ENCODE peak calls at places on chromosomes 3 and 15, in six cellular contexts. F is neural progenitor cell, H is endothelial cell, N is colonic mucosa, U is AG09309, P is psoas muscle. A is an unnamed sample.

GRCh38 chr15:48802257-48802656 is 8.6 kb downstream of the CEP152 start:
- DNase-seq in H (no peak), N (no peak), U (no peak), F (no peak), P (no peak), A (no peak)

GRCh38 chr3:197926418-197926817 is 23.6 kb upstream of the RPL35A start:
- DNase-seq in H (peak), F (peak), P (no peak), N (no peak), U (no peak), A (no peak)

GRCh38 chr3:123105201-123106189 is 38.7 kb downstream of the PDIA5 start:
- DNase-seq in U (no peak), F (peak), P (no peak), H (no peak), N (no peak), A (no peak)

GRCh38 chr3:53082736-53083135 is 36.9 kb upstream of the SFMBT1 start:
- DNase-seq in U (no peak), H (no peak), N (no peak), F (no peak), P (no peak), A (no peak)

GRCh38 chr3:18645603-18646002 is 220.5 kb upstream of the SATB1 start:
- DNase-seq in U (no peak), P (no peak), F (no peak), H (no peak), N (no peak), A (no peak)

GRCh38 chr3:26011276-26011675 is 221.4 kb downstream of the OXSM start:
- DNase-seq in U (no peak), F (no peak), H (no peak), N (no peak), P (no peak), A (no peak)

GRCh38 chr15:57624730-57625129 is 33.0 kb downstream of the MYZAP start:
- DNase-seq in H (no peak), F (no peak), P (no peak), N (no peak), U (no peak), A (no peak)

GRCh38 chr15:62624541-62625399 is 417.8 kb upstream of the TPM1 start:
- DNase-seq in U (peak), F (peak), N (no peak), P (no peak), H (no peak), A (no peak)

GRCh38 chr3:195071011-195071728 is 199.8 kb downstream of the XXYLT1 start:
- DNase-seq in H (no peak), F (no peak), P (peak), N (no peak), U (no peak), A (no peak)

GRCh38 chr3:129936757-129937156 is 37.8 kb upstream of the TRH start:
- DNase-seq in P (no peak), F (peak), U (peak), H (no peak), N (peak), A (peak)

GRCh38 chr15:95176794-95177577 is 945.6 kb downstream of the MCTP2 start:
- DNase-seq in H (no peak), N (no peak), F (peak), P (no peak), U (no peak), A (no peak)

GRCh38 chr3:9553949-9554513 is 409 bp upstream of the LHFPL4 start:
- DNase-seq in U (no peak), P (no peak), H (no peak), F (peak), N (no peak), A (no peak)

GRCh38 chr15:44712108-44713005 is 1.0 kb downstream of the B2M start:
- DNase-seq in U (peak), F (no peak), P (peak), N (peak), H (no peak), A (peak)

GRCh38 chr3:195900426-195901355 is 7.7 kb downstream of the TNK2 start:
- DNase-seq in F (no peak), P (peak), U (no peak), N (no peak), H (no peak), A (no peak)

GRCh38 chr3:32257042-32257441 is 18.6 kb downstream of the CMTM8 start:
- DNase-seq in N (no peak), U (no peak), P (no peak), H (no peak), F (no peak), A (no peak)

GRCh38 chr3:192422321-192422997 is 304.9 kb downstream of the FGF12 start:
- DNase-seq in U (no peak), H (no peak), N (no peak), F (no peak), P (no peak), A (peak)

GRCh38 chr3:123871946-123872345 is 12.2 kb downstream of the MYLK start:
- DNase-seq in N (no peak), P (no peak), U (no peak), F (peak), H (no peak), A (peak)

GRCh38 chr15:92907229-92907628 is 7.1 kb downstream of the CHD2 start:
- DNase-seq in N (no peak), P (no peak), H (no peak), F (no peak), U (no peak), A (no peak)

DNA sequence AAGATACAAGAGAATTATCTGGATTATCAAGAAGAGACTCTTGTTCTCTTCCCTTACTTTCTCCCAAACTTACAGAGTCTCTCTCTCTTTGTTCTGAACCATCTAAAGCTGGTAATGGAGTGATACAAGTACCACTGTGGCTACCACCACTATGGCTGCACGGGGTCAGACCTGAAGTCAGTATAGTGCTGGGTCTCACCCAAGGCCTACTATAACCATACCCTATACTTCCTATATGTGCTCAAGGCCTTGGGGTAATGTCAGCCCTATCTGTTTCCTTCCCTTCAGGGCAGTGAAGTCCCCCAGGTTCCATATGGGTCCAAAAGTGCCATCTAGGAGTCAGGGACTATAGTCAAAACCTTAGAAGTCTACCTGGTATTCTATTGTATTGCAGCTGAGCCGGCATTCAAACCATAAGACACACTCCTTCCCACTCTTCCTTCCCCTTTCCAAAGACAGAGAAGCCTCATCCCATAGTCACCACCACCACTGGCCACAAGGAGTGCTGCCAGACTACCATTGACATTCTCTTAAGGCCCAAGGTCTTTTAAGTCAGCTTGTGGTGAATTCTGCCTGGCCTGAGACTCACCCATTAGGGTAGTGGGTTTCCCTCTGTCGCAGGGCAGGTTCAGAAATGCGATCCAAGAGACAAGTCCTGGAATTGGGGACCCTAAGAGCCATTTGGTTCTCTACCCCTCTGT is 615.0 kb upstream of the NECTIN3 start:
- DNase-seq in U (no peak), P (no peak), N (no peak), H (no peak), F (no peak), A (no peak)
- TF ChIP-seq CTCF in U (no peak), P (no peak), N (no peak), H (no peak), F (peak), A (no peak)

DNA sequence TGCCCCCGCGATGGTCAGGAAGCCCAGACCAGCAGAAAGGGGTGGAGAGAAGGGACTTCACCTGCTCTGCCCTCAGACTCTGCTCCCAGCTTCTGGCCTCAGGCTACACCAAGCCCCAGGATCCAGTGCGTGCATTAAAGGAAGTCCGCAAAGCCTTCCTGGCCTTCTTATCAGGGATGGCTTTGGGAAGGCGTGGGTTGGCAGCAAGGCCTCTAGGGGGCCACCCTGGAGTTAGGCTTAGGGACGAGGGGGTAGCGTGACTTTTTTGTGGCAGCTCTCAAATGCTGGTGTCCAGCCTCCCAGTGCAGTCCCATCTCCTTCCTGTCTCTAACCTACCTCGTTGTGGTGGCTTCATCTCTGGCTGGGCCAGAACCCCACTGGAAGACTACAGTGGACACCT is 18.9 kb upstream of the RPL29 start:
- DNase-seq in F (peak), P (no peak), U (no peak), N (no peak), H (peak), A (no peak)
- TF ChIP-seq CTCF in F (peak), P (no peak), U (peak), N (no peak), H (peak), A (peak)

DNA sequence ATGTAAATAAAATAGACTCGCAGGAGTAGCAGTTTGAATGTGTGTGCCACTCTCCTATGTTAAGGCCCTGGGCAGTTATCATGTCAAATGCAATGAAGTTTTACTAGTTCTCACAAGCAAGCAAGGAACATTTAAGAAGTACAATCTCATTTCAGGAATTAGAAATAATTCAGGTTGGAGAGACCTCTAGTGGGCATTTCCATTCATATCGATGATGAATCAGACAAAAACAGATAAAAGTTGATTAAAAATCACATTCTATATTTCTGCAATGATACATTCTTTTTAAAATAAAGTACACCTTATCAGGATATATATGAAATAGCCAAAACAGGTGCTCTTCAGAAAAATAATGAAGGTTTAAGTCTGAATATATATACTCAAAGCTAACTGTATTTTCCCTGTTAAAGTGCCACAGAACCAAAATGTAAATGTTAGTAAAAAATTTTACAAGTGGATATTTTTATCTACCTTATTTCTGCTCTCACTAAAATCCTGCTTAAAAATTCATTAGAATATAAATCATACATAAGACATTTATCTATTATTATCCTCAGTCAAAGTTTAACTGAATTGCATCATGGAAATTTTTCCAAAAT is 492.4 kb upstream of the FRG2C start:
- DNase-seq in H (no peak), N (no peak), U (peak), P (no peak), F (peak), A (no peak)
- TF ChIP-seq CTCF in H (peak), N (peak), U (peak), P (peak), F (peak), A (peak)

DNA sequence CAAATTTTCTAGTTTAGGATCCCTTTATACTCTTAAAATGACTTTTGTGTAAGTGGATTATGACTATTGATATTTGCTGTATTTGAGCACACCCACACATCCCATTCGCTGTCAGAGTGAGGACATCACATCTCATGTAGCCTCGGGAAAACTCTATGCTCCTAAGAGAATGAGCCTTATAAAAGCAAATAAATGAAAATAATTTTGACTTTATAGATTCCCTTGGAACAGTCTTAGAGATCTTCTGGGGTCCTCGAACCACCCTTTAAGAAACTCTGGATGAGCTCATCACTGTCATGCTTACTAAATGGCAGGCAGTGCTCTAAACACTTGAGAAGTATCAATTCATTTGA is 16.1 kb upstream of the EXOG start:
- DNase-seq in F (no peak), U (no peak), N (no peak), H (no peak), P (no peak), A (no peak)
- TF ChIP-seq CTCF in F (no peak), U (no peak), N (no peak), H (peak), P (no peak), A (no peak)

DNA sequence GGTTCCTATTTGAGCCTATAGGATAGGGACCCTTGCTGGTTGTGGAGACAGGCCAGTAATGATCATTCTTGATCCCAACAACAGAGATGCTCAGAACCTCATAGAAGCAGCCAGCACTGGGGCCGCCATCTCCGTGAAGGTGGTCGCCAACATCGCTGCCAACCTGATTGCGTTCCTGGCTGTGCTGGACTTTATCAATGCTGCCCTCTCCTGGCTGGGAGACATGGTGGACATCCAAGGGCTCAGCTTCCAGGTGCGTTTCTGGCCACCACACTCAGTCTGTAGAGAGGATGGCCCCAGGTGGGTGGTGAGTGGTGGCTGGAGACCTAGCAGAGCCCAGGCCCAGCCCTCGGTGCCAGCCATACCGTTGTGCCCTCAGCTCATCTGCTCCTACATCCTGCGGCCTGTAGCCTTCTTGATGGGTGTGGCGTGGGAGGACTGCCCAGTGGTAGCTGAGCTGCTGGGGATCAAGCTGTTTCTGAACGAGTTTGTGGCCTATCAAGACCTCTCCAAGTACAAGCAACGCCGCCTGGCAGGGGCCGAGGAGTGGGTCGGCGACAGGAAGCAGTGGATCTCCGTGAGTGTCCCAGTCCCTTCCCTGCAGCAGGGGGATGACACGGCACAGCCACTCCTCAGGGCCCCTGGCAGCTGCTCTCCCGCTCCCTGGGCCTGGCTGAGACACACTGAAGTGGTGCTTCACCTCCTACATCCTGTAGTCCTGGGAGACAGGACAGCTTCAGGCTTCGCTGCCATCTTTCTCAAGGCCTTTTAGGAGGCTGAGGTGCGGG is 46.5 kb upstream of the PDE8A start:
- DNase-seq in N (no peak), F (peak), P (no peak), H (no peak), U (no peak), A (no peak)
- TF ChIP-seq CTCF in N (no peak), F (peak), P (no peak), H (no peak), U (peak), A (no peak)

DNA sequence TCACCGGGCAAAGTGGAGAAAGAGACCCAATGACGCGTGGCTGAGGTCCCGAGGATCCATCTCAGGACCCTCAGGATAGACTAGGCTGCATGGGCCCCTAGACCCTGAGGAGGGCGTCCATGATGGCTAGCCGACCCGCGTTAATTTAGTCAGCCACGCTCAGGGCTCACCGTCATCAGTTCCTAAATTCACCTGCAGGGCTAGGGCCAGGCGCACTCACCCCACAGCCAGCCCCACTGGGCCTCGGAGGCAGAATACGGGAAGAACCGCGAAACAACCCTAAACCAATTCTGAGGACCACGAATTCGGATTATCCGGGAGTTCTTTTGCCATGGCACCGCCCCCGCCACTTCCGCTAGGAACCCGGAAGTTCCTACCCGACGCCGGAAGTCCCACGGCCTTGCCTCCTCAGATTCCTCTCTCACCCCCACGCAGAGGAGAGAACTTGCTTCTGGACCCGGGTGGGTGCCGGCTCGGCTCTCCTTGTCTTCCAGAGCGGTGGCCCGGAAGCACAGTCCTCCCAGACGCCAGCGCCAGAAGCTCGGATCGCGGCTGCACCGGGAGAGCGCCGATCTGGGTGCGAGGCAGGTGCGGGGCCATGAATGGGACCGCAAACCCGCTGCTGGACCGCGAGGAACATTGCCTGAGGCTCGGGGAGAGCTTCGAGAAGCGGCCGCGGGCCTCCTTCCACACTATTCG is at the start of the genes EAF1 and METTL6:
- DNase-seq in N (peak), P (peak), F (peak), U (no peak), H (peak), A (peak)
- TF ChIP-seq CTCF in N (no peak), P (peak), F (peak), U (peak), H (peak), A (peak)

GRCh38 chr3:126945171-126945721 is 37.7 kb upstream of the PLXNA1 start:
- DNase-seq in P (no peak), F (no peak), U (no peak), N (no peak), H (no peak), A (no peak)
- TF ChIP-seq CTCF in P (no peak), F (peak), U (no peak), N (no peak), H (no peak), A (no peak)

DNA sequence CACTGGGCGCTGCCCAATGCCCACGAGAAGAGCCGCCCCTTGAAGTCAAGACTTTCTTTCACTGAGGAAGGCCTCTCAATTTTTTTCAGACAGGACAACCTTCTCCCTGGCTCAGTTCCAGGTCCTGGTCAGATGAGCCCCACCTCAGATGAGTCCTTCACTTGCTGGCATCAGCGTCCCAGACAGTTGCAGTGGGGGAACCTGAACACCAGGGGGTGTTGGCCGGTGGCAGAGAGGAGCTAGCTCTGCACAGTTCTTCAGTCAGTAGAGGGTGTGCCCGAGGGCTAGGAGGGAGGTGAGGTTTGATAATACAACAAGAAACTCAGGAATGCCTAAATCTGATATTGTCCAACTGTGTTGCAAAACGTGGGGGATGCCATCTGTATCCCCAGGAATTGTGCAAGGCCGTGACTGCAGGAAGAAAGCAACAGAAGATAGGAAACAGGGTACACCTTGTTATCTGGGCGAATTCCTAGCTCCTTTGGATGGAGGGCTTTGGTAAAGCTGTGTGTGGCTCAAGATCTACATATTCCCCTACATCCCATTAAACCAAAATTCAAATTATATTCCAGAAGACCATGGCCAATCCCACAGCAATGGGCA is 34.3 kb downstream of the CCR3 start:
- DNase-seq in P (peak), U (no peak), F (peak), N (peak), H (peak), A (no peak)
- TF ChIP-seq CTCF in P (peak), U (peak), F (peak), N (peak), H (peak), A (no peak)

GRCh38 chr3:36600413-36600812 is 163.9 kb downstream of the DCLK3 start:
- DNase-seq in N (no peak), P (no peak), F (no peak), H (no peak), U (no peak), A (no peak)

GRCh38 chr3:36606871-36607765 is 157.2 kb downstream of the DCLK3 start:
- DNase-seq in F (no peak), U (peak), H (no peak), N (no peak), P (no peak), A (no peak)

GRCh38 chr3:36603423-36603822 is 160.9 kb downstream of the DCLK3 start:
- DNase-seq in F (no peak), H (no peak), U (no peak), P (no peak), N (no peak), A (no peak)
- TF ChIP-seq CTCF in F (no peak), H (no peak), U (no peak), P (no peak), N (no peak), A (no peak)